ENCODE peak calls at places on chromosomes 16 and 17, in six cellular contexts. One of them, this sample, is unnamed.

GRCh38 chr17:31787857-31788570 is 71.0 kb downstream of the COPRS start:
- DNase-seq in CD8-positive, alpha-beta T cell: no peak
- DNase-seq in GM23338: no peak
- DNase-seq in heart right ventricle: no peak
- DNase-seq in neural progenitor cell: no peak
- DNase-seq in sigmoid colon: peak
- DNase-seq in this sample: no peak

GRCh38 chr16:86986809-86987487 is 330.2 kb downstream of the C16orf95 start:
- DNase-seq in CD8-positive, alpha-beta T cell: no peak
- DNase-seq in GM23338: no peak
- DNase-seq in heart right ventricle: no peak
- DNase-seq in neural progenitor cell: no peak
- DNase-seq in sigmoid colon: no peak
- DNase-seq in this sample: no peak

GRCh38 chr16:4771646-4772045 is 4.7 kb upstream of the ZNF500 start:
- DNase-seq in CD8-positive, alpha-beta T cell: no peak
- DNase-seq in GM23338: no peak
- DNase-seq in heart right ventricle: no peak
- DNase-seq in neural progenitor cell: no peak
- DNase-seq in sigmoid colon: no peak
- DNase-seq in this sample: no peak

GRCh38 chr16:84959045-84959576 is 52.2 kb downstream of the ZDHHC7 start:
- DNase-seq in CD8-positive, alpha-beta T cell: no peak
- DNase-seq in GM23338: peak
- DNase-seq in heart right ventricle: no peak
- DNase-seq in neural progenitor cell: no peak
- DNase-seq in sigmoid colon: no peak
- DNase-seq in this sample: no peak

GRCh38 chr16:67169642-67170167 is 633 bp upstream of the NOL3 start:
- DNase-seq in CD8-positive, alpha-beta T cell: no peak
- DNase-seq in GM23338: peak
- DNase-seq in heart right ventricle: peak
- DNase-seq in neural progenitor cell: peak
- DNase-seq in sigmoid colon: no peak
- DNase-seq in this sample: no peak

GRCh38 chr16:78929798-78930197 is 670.7 kb downstream of the MAF start:
- DNase-seq in CD8-positive, alpha-beta T cell: no peak
- DNase-seq in GM23338: no peak
- DNase-seq in heart right ventricle: no peak
- DNase-seq in neural progenitor cell: no peak
- DNase-seq in sigmoid colon: no peak
- DNase-seq in this sample: no peak

GRCh38 chr17:55795098-55795497 is 44.2 kb downstream of the PCTP start:
- DNase-seq in CD8-positive, alpha-beta T cell: no peak
- DNase-seq in GM23338: no peak
- DNase-seq in heart right ventricle: no peak
- DNase-seq in neural progenitor cell: no peak
- DNase-seq in sigmoid colon: no peak
- DNase-seq in this sample: no peak

GRCh38 chr16:745739-746138 is 4.9 kb upstream of the CIAO3 start:
- DNase-seq in CD8-positive, alpha-beta T cell: no peak
- DNase-seq in GM23338: peak
- DNase-seq in heart right ventricle: no peak
- DNase-seq in neural progenitor cell: peak
- DNase-seq in sigmoid colon: no peak
- DNase-seq in this sample: no peak

GRCh38 chr17:82050761-82051641 is 610 bp downstream of the RFNG start:
- DNase-seq in CD8-positive, alpha-beta T cell: no peak
- DNase-seq in GM23338: no peak
- DNase-seq in heart right ventricle: no peak
- DNase-seq in neural progenitor cell: no peak
- DNase-seq in sigmoid colon: no peak
- DNase-seq in this sample: no peak

GRCh38 chr16:66387817-66388332 is 21.4 kb downstream of the CDH5 start:
- DNase-seq in CD8-positive, alpha-beta T cell: no peak
- DNase-seq in GM23338: no peak
- DNase-seq in heart right ventricle: no peak
- DNase-seq in neural progenitor cell: no peak
- DNase-seq in sigmoid colon: peak
- DNase-seq in this sample: no peak

GRCh38 chr16:72113616-72113945 is 19.9 kb downstream of the DHX38 start:
- DNase-seq in CD8-positive, alpha-beta T cell: no peak
- DNase-seq in GM23338: no peak
- DNase-seq in heart right ventricle: no peak
- DNase-seq in neural progenitor cell: no peak
- DNase-seq in sigmoid colon: no peak
- DNase-seq in this sample: no peak

GRCh38 chr16:72111653-72112451 is 18.2 kb downstream of the DHX38 start:
- DNase-seq in CD8-positive, alpha-beta T cell: no peak
- DNase-seq in GM23338: no peak
- DNase-seq in heart right ventricle: no peak
- DNase-seq in neural progenitor cell: peak
- DNase-seq in sigmoid colon: no peak
- DNase-seq in this sample: no peak

GRCh38 chr16:72112906-72113615 is 19.4 kb downstream of the DHX38 start:
- DNase-seq in CD8-positive, alpha-beta T cell: no peak
- DNase-seq in GM23338: no peak
- DNase-seq in heart right ventricle: no peak
- DNase-seq in neural progenitor cell: no peak
- DNase-seq in sigmoid colon: no peak
- DNase-seq in this sample: no peak

GRCh38 chr16:72110662-72111615 is 17.3 kb downstream of the DHX38 start:
- DNase-seq in CD8-positive, alpha-beta T cell: no peak
- DNase-seq in GM23338: no peak
- DNase-seq in heart right ventricle: no peak
- DNase-seq in neural progenitor cell: no peak
- DNase-seq in sigmoid colon: no peak
- DNase-seq in this sample: no peak

DNA sequence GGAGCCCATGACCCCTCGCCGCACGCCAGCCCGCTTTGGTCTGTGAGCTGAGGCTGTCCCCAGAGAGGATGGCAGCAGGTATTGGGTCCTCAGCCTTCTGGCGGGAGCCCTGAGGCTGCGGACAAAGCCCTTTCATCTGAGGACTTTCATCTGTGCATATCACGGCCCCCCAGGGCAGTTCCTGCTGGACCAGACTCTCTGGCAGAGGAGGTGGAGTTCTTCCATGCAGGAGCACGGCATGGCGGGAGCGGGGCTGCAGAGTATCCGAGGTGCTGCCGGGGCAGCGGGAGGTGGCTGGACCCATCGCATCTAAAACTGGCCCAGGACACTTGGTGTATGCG is 18.8 kb downstream of the DHX38 start:
- DNase-seq in CD8-positive, alpha-beta T cell: no peak
- DNase-seq in GM23338: no peak
- DNase-seq in heart right ventricle: no peak
- DNase-seq in neural progenitor cell: no peak
- DNase-seq in sigmoid colon: no peak
- DNase-seq in this sample: no peak
- H3K27ac ChIP-seq in CD8-positive, alpha-beta T cell: no peak
- H3K27ac ChIP-seq in GM23338: no peak
- H3K27ac ChIP-seq in heart right ventricle: no peak
- H3K27ac ChIP-seq in neural progenitor cell: peak
- H3K27ac ChIP-seq in sigmoid colon: no peak
- H3K27ac ChIP-seq in this sample: no peak

DNA sequence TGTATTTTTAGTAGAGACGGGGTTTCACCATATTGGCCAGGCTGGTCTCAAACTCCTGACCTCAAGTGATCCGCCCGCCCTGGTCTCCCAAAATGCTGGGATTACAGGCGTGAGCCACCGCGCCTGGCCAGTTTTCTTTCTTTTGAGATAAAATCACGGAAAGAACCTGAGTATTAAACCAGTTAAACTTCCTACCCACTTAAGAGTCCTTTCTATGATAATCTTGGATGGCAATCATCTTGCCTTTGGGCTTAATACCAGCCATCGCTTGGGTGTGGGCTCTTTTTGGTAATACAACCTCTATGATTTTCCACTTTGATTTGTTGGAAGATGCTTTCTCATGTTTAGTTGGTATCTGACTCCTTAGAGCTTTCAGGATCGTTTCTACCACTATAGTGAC is 24.0 kb downstream of the PITPNC1 start:
- DNase-seq in CD8-positive, alpha-beta T cell: no peak
- DNase-seq in GM23338: no peak
- DNase-seq in heart right ventricle: no peak
- DNase-seq in neural progenitor cell: no peak
- DNase-seq in sigmoid colon: no peak
- DNase-seq in this sample: no peak
- H3K27ac ChIP-seq in CD8-positive, alpha-beta T cell: no peak
- H3K27ac ChIP-seq in GM23338: peak
- H3K27ac ChIP-seq in heart right ventricle: no peak
- H3K27ac ChIP-seq in neural progenitor cell: no peak
- H3K27ac ChIP-seq in sigmoid colon: no peak
- H3K27ac ChIP-seq in this sample: no peak

DNA sequence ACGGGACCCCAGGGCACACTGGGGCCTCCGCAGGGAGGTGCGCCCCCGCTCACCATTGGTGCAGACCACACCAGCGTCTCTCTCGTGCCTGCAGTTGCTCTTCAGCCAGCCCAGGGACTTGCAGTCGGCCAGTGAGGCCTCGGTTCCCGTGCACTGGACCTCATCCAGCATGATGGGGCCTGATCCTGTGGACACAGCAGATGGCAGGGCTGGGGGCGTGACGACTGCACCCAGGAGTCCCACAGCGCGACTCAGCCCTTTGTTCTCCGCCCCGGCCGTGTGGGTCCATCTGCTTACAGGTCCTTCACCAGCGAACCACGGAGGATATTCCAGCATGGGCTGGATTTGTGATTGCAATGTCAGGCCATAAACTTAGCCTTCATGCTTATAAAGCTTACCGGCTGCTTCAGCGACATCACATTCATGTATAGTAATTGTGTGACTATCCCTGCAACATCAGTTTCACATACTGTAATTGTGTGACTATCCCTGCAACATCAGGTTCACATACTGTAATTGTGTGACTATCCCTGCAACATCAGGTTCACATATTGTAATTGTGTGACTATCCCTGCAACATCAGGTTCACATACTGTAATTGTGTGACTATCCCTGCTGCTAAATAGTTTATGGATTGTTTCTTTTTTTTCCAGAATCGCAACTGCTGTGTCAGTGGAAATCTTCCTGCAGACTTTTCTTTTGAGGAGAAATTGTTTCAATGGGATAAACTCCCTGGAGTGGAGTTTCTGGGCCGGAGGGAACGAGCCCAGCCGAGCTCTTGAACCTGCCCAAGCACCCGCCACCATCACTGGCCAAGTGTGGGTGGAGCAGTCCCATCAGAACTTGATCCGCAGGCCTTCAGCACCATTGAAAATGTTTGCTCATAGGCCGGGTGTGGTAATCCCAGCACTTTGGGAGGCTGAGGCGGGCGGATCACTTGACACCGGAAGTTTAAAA is 4.8 kb downstream of the LGALS3BP start:
- DNase-seq in CD8-positive, alpha-beta T cell: no peak
- DNase-seq in GM23338: peak
- DNase-seq in heart right ventricle: peak
- DNase-seq in neural progenitor cell: no peak
- DNase-seq in sigmoid colon: peak
- DNase-seq in this sample: no peak
- H3K27ac ChIP-seq in CD8-positive, alpha-beta T cell: no peak
- H3K27ac ChIP-seq in GM23338: no peak
- H3K27ac ChIP-seq in heart right ventricle: peak
- H3K27ac ChIP-seq in neural progenitor cell: no peak
- H3K27ac ChIP-seq in sigmoid colon: peak
- H3K27ac ChIP-seq in this sample: no peak

GRCh38 chr17:59300941-59301340 is 30.5 kb upstream of the YPEL2 start:
- DNase-seq in CD8-positive, alpha-beta T cell: no peak
- DNase-seq in GM23338: no peak
- DNase-seq in heart right ventricle: no peak
- DNase-seq in neural progenitor cell: no peak
- DNase-seq in sigmoid colon: no peak
- DNase-seq in this sample: no peak
- H3K27ac ChIP-seq in CD8-positive, alpha-beta T cell: no peak
- H3K27ac ChIP-seq in GM23338: no peak
- H3K27ac ChIP-seq in heart right ventricle: no peak
- H3K27ac ChIP-seq in neural progenitor cell: no peak
- H3K27ac ChIP-seq in sigmoid colon: no peak
- H3K27ac ChIP-seq in this sample: no peak

GRCh38 chr17:1712271-1712670 is 2.1 kb upstream of the TLCD2 start:
- DNase-seq in CD8-positive, alpha-beta T cell: no peak
- DNase-seq in GM23338: no peak
- DNase-seq in heart right ventricle: no peak
- DNase-seq in neural progenitor cell: no peak
- DNase-seq in sigmoid colon: no peak
- DNase-seq in this sample: no peak

GRCh38 chr17:1711804-1712203 is 1.6 kb upstream of the TLCD2 start:
- DNase-seq in CD8-positive, alpha-beta T cell: no peak
- DNase-seq in GM23338: no peak
- DNase-seq in heart right ventricle: no peak
- DNase-seq in neural progenitor cell: no peak
- DNase-seq in sigmoid colon: no peak
- DNase-seq in this sample: no peak

GRCh38 chr17:1710807-1711553 is 803 bp upstream of the TLCD2 start:
- DNase-seq in CD8-positive, alpha-beta T cell: no peak
- DNase-seq in GM23338: peak
- DNase-seq in heart right ventricle: no peak
- DNase-seq in neural progenitor cell: peak
- DNase-seq in sigmoid colon: no peak
- DNase-seq in this sample: no peak

GRCh38 chr17:1709403-1709891 is 730 bp downstream of the TLCD2 start:
- DNase-seq in CD8-positive, alpha-beta T cell: no peak
- DNase-seq in GM23338: peak
- DNase-seq in heart right ventricle: no peak
- DNase-seq in neural progenitor cell: peak
- DNase-seq in sigmoid colon: no peak
- DNase-seq in this sample: no peak

DNA sequence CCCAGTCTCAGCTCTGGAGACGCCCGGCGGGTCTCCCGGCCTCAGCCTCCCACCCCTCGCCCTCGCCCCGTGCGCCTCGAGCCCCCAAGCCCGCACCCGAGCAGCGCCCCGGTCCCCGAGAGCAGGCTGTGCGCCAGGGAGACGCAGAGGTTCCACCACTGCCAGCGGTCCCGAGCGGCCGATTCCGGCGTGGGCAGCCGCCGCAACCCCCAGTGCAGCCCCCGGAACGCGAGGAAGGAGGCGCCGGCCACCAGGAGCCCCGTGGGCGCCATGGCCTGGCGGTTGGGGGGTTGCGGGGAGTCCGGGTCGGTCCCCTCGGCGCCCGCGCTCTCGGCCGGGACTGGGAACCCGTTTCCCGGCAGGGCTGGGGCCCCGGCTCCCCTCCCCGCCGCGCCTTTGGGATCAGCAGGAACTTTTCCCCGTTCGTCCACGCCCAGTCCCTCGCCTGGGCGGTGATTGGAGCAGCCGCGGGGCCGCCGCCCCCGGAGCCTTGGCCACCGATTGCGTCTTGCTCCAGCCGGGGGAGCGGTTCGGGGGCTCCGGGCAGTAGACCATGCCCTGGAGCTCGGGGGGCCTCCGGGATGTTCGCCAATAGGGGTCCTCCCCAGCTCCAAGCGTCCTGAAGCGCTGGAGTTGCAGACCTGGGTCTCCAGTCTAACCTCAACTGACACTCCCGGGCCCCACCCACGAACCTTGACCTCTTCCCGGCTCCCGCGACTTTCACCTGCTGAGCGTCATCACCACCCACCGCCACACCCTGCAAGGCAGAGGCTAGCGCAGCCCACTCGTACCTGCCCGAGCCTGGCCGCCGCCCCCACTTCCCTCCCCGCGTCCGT is at the start of gene TLCD2:
- DNase-seq in CD8-positive, alpha-beta T cell: no peak
- DNase-seq in GM23338: peak
- DNase-seq in heart right ventricle: peak
- DNase-seq in neural progenitor cell: peak
- DNase-seq in sigmoid colon: peak
- DNase-seq in this sample: no peak
- H3K27ac ChIP-seq in CD8-positive, alpha-beta T cell: no peak
- H3K27ac ChIP-seq in GM23338: no peak
- H3K27ac ChIP-seq in heart right ventricle: peak
- H3K27ac ChIP-seq in neural progenitor cell: no peak
- H3K27ac ChIP-seq in sigmoid colon: peak
- H3K27ac ChIP-seq in this sample: no peak

This sample was measured in caudate nucleus.